ENCODE peak calls at places on chromosomes 6 and 20, in five cellular contexts. I is ascending aorta, L is lung, U is DND-41, O is astrocyte. H is an unnamed sample. For H3K9me3, the result is how much of the 10 kb centered on the place peaks cover.

GRCh38 chr6:95280690-95281273 is 296.6 kb upstream of the MANEA start:
- DNase-seq in I (no peak), L (no peak), U (no peak), O (no peak), H (no peak)

GRCh38 chr6:131597448-131597847 is 24.4 kb downstream of the ARG1 start:
- DNase-seq in I (no peak), L (no peak), U (no peak), O (no peak), H (no peak)

GRCh38 chr6:75893058-75893775 is 144.2 kb downstream of the MYO6 start:
- DNase-seq in I (no peak), L (no peak), U (no peak), O (peak), H (no peak)

GRCh38 chr20:53395188-53395923 is 198.3 kb downstream of the ZNF217 start:
- DNase-seq in I (no peak), L (no peak), U (no peak), O (no peak), H (no peak)

GRCh38 chr6:90355965-90356364 is 59.3 kb upstream of the BACH2 start:
- DNase-seq in I (no peak), L (no peak), U (no peak), O (no peak), H (no peak)

GRCh38 chr6:6169141-6169540 is 151.3 kb downstream of the F13A1 start:
- DNase-seq in I (no peak), L (no peak), U (no peak), O (no peak), H (no peak)

GRCh38 chr6:13013681-13014550 is 297.3 kb downstream of the PHACTR1 start:
- DNase-seq in I (no peak), L (no peak), U (no peak), O (no peak), H (no peak)

GRCh38 chr6:105886066-105886811 is 199.9 kb upstream of the PRDM1 start:
- DNase-seq in I (no peak), L (no peak), U (no peak), O (no peak), H (no peak)

GRCh38 chr6:17267586-17267985 is 13.6 kb upstream of the RBM24 start:
- DNase-seq in I (no peak), L (no peak), U (no peak), O (peak), H (no peak)

GRCh38 chr6:33427585-33428218 is 7.8 kb downstream of the SYNGAP1 start:
- DNase-seq in I (no peak), L (no peak), U (peak), O (no peak), H (peak)

GRCh38 chr20:11582073-11582472 is 335.6 kb upstream of the BTBD3 start:
- DNase-seq in I (no peak), L (no peak), U (no peak), O (peak), H (no peak)

GRCh38 chr6:89483111-89483720 is 50.3 kb downstream of the ANKRD6 start:
- DNase-seq in I (no peak), L (peak), U (no peak), O (peak), H (no peak)

GRCh38 chr6:119862719-119863118 is 513.2 kb upstream of the MAN1A1 start:
- DNase-seq in I (no peak), L (no peak), U (no peak), O (no peak), H (no peak)

GRCh38 chr6:11802886-11803595 is 24.4 kb upstream of the ADTRP start:
- DNase-seq in I (no peak), L (no peak), U (no peak), O (no peak), H (no peak)

GRCh38 chr6:114039835-114040234 is 68.9 kb upstream of the HDAC2 start:
- DNase-seq in I (no peak), L (no peak), U (no peak), O (no peak), H (no peak)

GRCh38 chr6:116280161-116280959 is 630 bp upstream of the TSPYL1 start:
- DNase-seq in I (no peak), L (no peak), U (no peak), O (no peak), H (no peak)

GRCh38 chr6:31402324-31403282 is 792 bp upstream of the MICA start:
- DNase-seq in I (no peak), L (no peak), U (peak), O (no peak), H (peak)

GRCh38 chr6:24283043-24283985 is 74.5 kb downstream of the DCDC2 start:
- DNase-seq in I (no peak), L (peak), U (peak), O (peak), H (peak)

GRCh38 chr6:130815200-130816071 is 11.8 kb upstream of the SMLR1 start:
- DNase-seq in I (no peak), L (no peak), U (no peak), O (no peak), H (no peak)

GRCh38 chr6:44071670-44072451 is 55.4 kb downstream of the MRPL14 start:
- DNase-seq in I (no peak), L (no peak), U (no peak), O (peak), H (no peak)

GRCh38 chr6:133093957-133094356 is 147.2 kb upstream of the EYA4 start:
- DNase-seq in I (no peak), L (no peak), U (no peak), O (no peak), H (no peak)

GRCh38 chr20:51811040-51811351 is 8.7 kb upstream of the SALL4 start:
- DNase-seq in I (no peak), L (no peak), U (no peak), O (no peak), H (no peak)

GRCh38 chr6:139577991-139578604 is 203.7 kb upstream of the CITED2 start:
- DNase-seq in I (no peak), L (no peak), U (no peak), O (peak), H (peak)

GRCh38 chr20:55514498-55514897 is 490.8 kb downstream of the CBLN4 start:
- DNase-seq in I (no peak), L (no peak), U (no peak), O (no peak), H (no peak)
- H3K9me3 ChIP-seq in I (under half), L (under half), U (under half), O (under half), H (under half)

GRCh38 chr6:56541736-56542366 is 100.8 kb downstream of the DST start:
- DNase-seq in I (no peak), L (no peak), U (no peak), O (no peak), H (no peak)

GRCh38 chr6:56539503-56540105 is 103.1 kb downstream of the DST start:
- DNase-seq in I (no peak), L (no peak), U (no peak), O (no peak), H (no peak)

GRCh38 chr6:56542367-56543331 is 100.0 kb downstream of the DST start:
- DNase-seq in I (peak), L (peak), U (no peak), O (peak), H (peak)

GRCh38 chr6:56540232-56540631 is 102.5 kb downstream of the DST start:
- DNase-seq in I (no peak), L (no peak), U (no peak), O (no peak), H (no peak)

GRCh38 chr6:56540950-56541600 is 101.6 kb downstream of the DST start:
- DNase-seq in I (no peak), L (no peak), U (no peak), O (peak), H (no peak)
- TF ChIP-seq CTCF in I (no peak), L (no peak), U (no peak), O (no peak), H (no peak)

GRCh38 chr20:8693709-8694108 is 375.2 kb upstream of the PLCB4 start:
- DNase-seq in I (no peak), L (no peak), U (no peak), O (peak), H (no peak)
- H3K9me3 ChIP-seq in I (under half), L (under half), U (under half), O (under half), H (under half)

DNA sequence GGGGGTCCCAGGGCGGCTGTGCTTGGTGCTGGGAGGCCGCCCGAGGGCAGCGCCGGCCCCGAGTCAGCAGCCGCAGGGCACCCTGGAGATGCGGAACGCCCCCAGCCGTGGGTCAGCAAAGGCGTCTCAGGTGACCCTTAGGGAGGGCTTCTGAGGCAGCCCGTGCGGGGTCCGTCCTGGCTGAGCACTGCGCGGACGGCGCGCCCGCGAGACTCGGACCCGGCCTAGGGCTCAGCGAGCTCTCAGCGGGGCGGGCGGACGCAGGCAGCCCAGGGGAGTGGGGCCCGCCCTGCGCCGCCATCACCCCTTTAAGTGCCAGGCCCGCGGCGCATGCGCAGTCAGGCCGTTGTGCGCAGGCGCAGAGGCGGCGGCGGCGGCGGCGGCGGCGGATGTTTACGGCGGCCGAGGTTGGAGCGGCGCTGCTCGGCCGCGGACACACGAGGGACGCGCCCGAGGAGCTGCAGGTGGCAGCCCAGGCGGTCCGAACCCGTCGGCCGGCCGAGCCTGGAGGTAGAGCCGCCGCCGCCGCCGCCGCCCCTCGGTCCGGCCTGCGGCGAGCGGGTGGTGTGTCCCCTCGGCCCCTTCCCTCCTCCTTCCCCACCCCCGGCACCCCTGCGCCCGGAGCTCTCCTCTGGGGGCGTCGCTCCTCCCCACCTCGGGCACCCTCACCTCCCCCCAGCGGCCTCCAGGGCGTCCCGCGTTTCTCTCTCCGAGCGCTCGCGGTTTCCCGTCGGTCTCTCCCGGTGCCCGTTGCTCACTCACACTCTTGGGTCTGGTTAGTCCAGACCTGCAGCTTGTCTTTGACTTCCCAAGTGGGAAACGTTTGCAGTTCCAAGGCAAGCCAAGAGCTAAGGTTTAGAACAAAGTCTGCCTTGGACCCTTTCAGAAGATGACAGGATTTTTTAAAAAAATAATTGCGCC is at the start of gene PCMTD2:
- DNase-seq in I (peak), L (peak), U (peak), O (peak), H (peak)
- TF ChIP-seq CTCF in I (no peak), L (no peak), U (peak), O (no peak), H (no peak)

DNA sequence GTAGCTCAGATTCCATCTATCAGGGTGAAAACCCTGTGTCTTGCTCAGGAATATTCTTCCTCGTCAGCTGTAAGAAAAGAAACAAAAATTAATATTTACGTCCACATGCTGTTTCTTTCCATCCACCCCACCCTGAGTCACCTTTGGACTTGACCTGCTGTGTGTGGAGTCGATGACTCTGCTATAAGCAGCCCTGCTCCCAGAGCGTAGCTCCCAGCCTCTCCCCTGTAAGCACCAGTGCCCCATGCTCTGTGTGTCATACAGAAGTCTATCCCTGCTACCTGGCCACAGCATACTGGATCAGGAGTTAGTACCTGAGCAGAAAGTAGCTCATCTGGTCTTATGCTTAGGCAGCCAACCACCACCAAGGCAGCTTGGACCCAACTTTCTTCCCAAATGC is 223.6 kb downstream of the SOD2 start:
- DNase-seq in I (no peak), L (no peak), U (no peak), O (no peak), H (no peak)
- H3K9me3 ChIP-seq in I (under half), L (under half), U (under half), O (under half), H (under half)

GRCh38 chr6:165059032-165059431 is 250.4 kb downstream of the C6orf118 start:
- DNase-seq in I (no peak), L (no peak), U (no peak), O (peak), H (no peak)

GRCh38 chr6:165060636-165061190 is 248.7 kb downstream of the C6orf118 start:
- DNase-seq in I (no peak), L (no peak), U (no peak), O (peak), H (no peak)

GRCh38 chr6:165052561-165053500 is 256.6 kb downstream of the C6orf118 start:
- DNase-seq in I (no peak), L (no peak), U (no peak), O (no peak), H (no peak)

GRCh38 chr6:165056292-165056691 is 253.1 kb downstream of the C6orf118 start:
- DNase-seq in I (no peak), L (no peak), U (no peak), O (no peak), H (no peak)

GRCh38 chr6:165055231-165055630 is 254.2 kb downstream of the C6orf118 start:
- DNase-seq in I (no peak), L (no peak), U (peak), O (peak), H (no peak)
- TF ChIP-seq CTCF in I (no peak), L (no peak), U (no peak), O (no peak), H (no peak)

GRCh38 chr6:322205-322930 is 30.1 kb downstream of the DUSP22 start:
- DNase-seq in I (no peak), L (no peak), U (no peak), O (no peak), H (no peak)
- H3K9me3 ChIP-seq in I (under half), L (under half), U (under half), O (under half), H (under half)

DNA sequence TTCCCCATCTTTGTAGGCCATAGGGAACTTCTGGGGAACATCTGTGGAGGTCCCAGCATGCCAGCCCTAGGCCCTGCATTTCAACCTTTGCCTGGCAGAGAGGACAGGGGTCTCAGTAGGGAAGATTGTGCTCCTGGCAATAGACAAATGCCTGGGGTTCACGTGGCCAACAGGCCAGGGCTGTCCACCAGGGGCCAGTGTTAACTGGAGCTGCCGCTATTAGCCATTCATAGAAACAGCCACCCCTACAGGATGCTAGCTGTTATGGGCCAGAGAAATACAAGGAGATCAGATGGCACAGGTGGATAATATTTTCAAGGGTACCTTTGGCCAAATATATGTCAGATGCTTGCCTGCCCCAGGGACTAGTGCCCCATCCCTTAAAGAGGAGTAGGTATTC is 932.9 kb downstream of the QKI start:
- DNase-seq in I (no peak), L (no peak), U (no peak), O (no peak), H (no peak)
- TF ChIP-seq CTCF in I (no peak), L (no peak), U (no peak), O (no peak), H (no peak)

GRCh38 chr6:168732676-168733075 is 291.7 kb downstream of the SMOC2 start:
- DNase-seq in I (no peak), L (no peak), U (no peak), O (no peak), H (no peak)
- H3K9me3 ChIP-seq in I (under half), L (under half), U (under half), O (under half), H (under half)